ENCODE peak calls at places on chromosomes 2 and 18, in five cellular contexts. U, D, K, I and P are unnamed samples. For H3F3A, the result is how much of the 10 kb centered on the place peaks cover.

GRCh38 chr18:45730832-45731545 is 7.0 kb downstream of the SLC14A1 start:
- DNase-seq in U (no peak), D (no peak), K (peak), I (no peak), P (no peak)

GRCh38 chr18:35436076-35436649 is 59.0 kb upstream of the ZNF396 start:
- DNase-seq in U (no peak), D (no peak), K (peak), I (no peak), P (no peak)

GRCh38 chr18:48951448-48952286 is 902 bp upstream of the SMAD7 start:
- DNase-seq in U (peak), D (peak), K (peak), I (peak), P (peak)

GRCh38 chr2:119142822-119143221 is 15.7 kb downstream of the C1QL2 start:
- DNase-seq in U (no peak), D (no peak), K (no peak), I (no peak), P (no peak)

GRCh38 chr2:142330458-142330857 is 199.6 kb upstream of the LRP1B start:
- DNase-seq in U (no peak), D (peak), K (no peak), I (no peak), P (no peak)

GRCh38 chr2:10059552-10060335 is 16.4 kb downstream of the KLF11 start:
- DNase-seq in U (no peak), D (peak), K (no peak), I (no peak), P (no peak)

GRCh38 chr2:182921234-182921633 is 54.8 kb upstream of the FRZB start:
- DNase-seq in U (no peak), D (no peak), K (no peak), I (no peak), P (no peak)

GRCh38 chr2:66929632-66930385 is 467.3 kb upstream of the ETAA1 start:
- DNase-seq in U (no peak), D (no peak), K (peak), I (no peak), P (no peak)

GRCh38 chr2:229407170-229407569 is 136.1 kb upstream of the PID1 start:
- DNase-seq in U (peak), D (no peak), K (peak), I (no peak), P (no peak)

GRCh38 chr2:177262137-177262536 is 2.4 kb downstream of the NFE2L2 start:
- DNase-seq in U (no peak), D (no peak), K (no peak), I (no peak), P (no peak)

GRCh38 chr2:134449157-134449556 is 195.3 kb downstream of the MGAT5 start:
- DNase-seq in U (no peak), D (no peak), K (no peak), I (no peak), P (no peak)

GRCh38 chr2:128715360-128715759 is 396.7 kb upstream of the HS6ST1 start:
- DNase-seq in U (no peak), D (no peak), K (no peak), I (no peak), P (no peak)

GRCh38 chr2:197052371-197052770 is 125.9 kb upstream of the PGAP1 start:
- DNase-seq in U (no peak), D (peak), K (no peak), I (no peak), P (no peak)

GRCh38 chr2:184322615-184323014 is 275.7 kb upstream of the ZNF804A start:
- DNase-seq in U (no peak), D (no peak), K (no peak), I (no peak), P (no peak)

GRCh38 chr2:71711470-71711857 is 258.1 kb downstream of the DYSF start:
- DNase-seq in U (no peak), D (no peak), K (peak), I (no peak), P (no peak)

GRCh38 chr2:239042551-239043320 is 194.9 kb downstream of the TWIST2 start:
- DNase-seq in U (no peak), D (no peak), K (no peak), I (no peak), P (no peak)

GRCh38 chr2:7014201-7014640 is 97.0 kb downstream of the RNF144A start:
- DNase-seq in U (peak), D (peak), K (peak), I (peak), P (no peak)

GRCh38 chr2:103161456-103162289 is 399.8 kb downstream of the TMEM182 start:
- DNase-seq in U (peak), D (peak), K (peak), I (peak), P (peak)

GRCh38 chr2:26978061-26978596 is 7.7 kb downstream of the MAPRE3 start:
- DNase-seq in U (no peak), D (peak), K (peak), I (no peak), P (no peak)

GRCh38 chr2:34408100-34408499 is 809.0 kb upstream of the FAM98A start:
- DNase-seq in U (no peak), D (no peak), K (no peak), I (no peak), P (no peak)

GRCh38 chr2:57696016-57696415 is 350.6 kb upstream of the VRK2 start:
- DNase-seq in U (no peak), D (peak), K (peak), I (no peak), P (no peak)

GRCh38 chr2:209391776-209392401 is 32.0 kb upstream of the MAP2 start:
- DNase-seq in U (no peak), D (no peak), K (peak), I (peak), P (no peak)

GRCh38 chr18:25467226-25468065 is 115.5 kb upstream of the ZNF521 start:
- DNase-seq in U (peak), D (no peak), K (no peak), I (no peak), P (no peak)

GRCh38 chr18:5413447-5413846 is 117.9 kb upstream of the ZBTB14 start:
- DNase-seq in U (no peak), D (peak), K (no peak), I (no peak), P (no peak)

GRCh38 chr18:79599503-79599931 is 80.1 kb upstream of the CTDP1 start:
- DNase-seq in U (no peak), D (no peak), K (peak), I (no peak), P (no peak)

GRCh38 chr2:150417278-150417677 is 70.2 kb downstream of the RND3 start:
- DNase-seq in U (no peak), D (no peak), K (no peak), I (no peak), P (no peak)

GRCh38 chr2:128249555-128249954 is 69.1 kb downstream of the HS6ST1 start:
- DNase-seq in U (no peak), D (no peak), K (no peak), I (no peak), P (no peak)

GRCh38 chr2:204205082-204205481 is 268.5 kb downstream of the ICOS start:
- DNase-seq in U (no peak), D (no peak), K (no peak), I (peak), P (no peak)

GRCh38 chr18:36153203-36153602 is 23.5 kb downstream of the ELP2 start:
- DNase-seq in U (no peak), D (no peak), K (no peak), I (no peak), P (no peak)

GRCh38 chr2:145114726-145115125 is 594.8 kb upstream of the ZEB2 start:
- DNase-seq in U (no peak), D (no peak), K (no peak), I (no peak), P (no peak)

GRCh38 chr2:204315236-204315662 is 230.0 kb upstream of the PARD3B start:
- DNase-seq in U (no peak), D (no peak), K (no peak), I (no peak), P (no peak)

GRCh38 chr2:128535928-128536327 is 217.3 kb upstream of the HS6ST1 start:
- DNase-seq in U (no peak), D (no peak), K (peak), I (no peak), P (no peak)

GRCh38 chr18:9017170-9017899 is 85.2 kb upstream of the NDUFV2 start:
- DNase-seq in U (peak), D (peak), K (peak), I (peak), P (peak)

GRCh38 chr2:52613064-52613463 is 1154.5 kb upstream of the CHAC2 start:
- DNase-seq in U (peak), D (no peak), K (no peak), I (peak), P (no peak)

GRCh38 chr18:33116376-33116775 is 324.1 kb downstream of the CCDC178 start:
- DNase-seq in U (no peak), D (no peak), K (peak), I (no peak), P (no peak)

GRCh38 chr18:41875094-41875780 is 79.8 kb upstream of the PIK3C3 start:
- DNase-seq in U (no peak), D (no peak), K (peak), I (no peak), P (no peak)

GRCh38 chr2:128308889-128309288 is 9.8 kb downstream of the HS6ST1 start:
- DNase-seq in U (no peak), D (no peak), K (no peak), I (no peak), P (no peak)

GRCh38 chr2:235724964-235725603 is 231.2 kb downstream of the AGAP1 start:
- DNase-seq in U (no peak), D (no peak), K (no peak), I (no peak), P (no peak)

GRCh38 chr2:132550285-132550684 is 119.7 kb downstream of the LYPD1 start:
- DNase-seq in U (no peak), D (no peak), K (no peak), I (peak), P (no peak)

GRCh38 chr18:46706968-46707367 is 49.9 kb downstream of the ST8SIA5 start:
- DNase-seq in U (no peak), D (no peak), K (peak), I (peak), P (no peak)

DNA sequence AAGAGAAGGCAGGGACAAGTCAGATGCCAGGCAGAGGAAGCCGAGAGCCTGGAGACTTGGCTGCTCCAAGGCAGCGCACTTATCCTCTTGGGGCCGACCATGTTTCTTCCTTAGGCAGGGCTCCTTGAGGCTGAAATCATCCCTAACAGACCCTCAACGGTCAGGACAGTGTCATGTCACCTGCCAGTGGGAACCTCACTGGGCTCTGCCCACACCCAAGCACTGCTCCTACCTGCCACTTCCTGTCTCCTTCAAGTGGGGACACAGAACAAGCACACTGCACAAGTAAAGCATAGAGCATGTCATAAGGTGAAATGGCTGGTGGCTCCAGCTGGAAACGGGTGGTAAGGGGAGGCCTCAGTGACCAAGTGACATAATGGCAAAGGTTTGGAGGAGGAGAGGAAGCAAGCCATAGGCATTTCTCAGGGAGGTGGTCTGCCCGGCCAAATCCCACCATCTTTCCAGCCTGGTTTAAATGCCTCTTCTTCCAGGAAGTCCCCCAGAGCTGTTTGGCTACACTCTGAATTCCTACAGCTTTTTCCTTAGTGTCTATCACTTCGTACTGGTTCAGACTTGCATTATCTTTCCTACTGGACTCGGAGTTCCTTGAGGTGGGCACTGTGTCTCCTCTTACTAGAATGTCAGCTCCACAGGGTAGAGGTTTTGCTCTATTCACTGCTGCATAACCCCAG is 7.3 kb upstream of the ATOH8 start:
- DNase-seq in U (no peak), D (no peak), K (no peak), I (no peak), P (no peak)
- TF ChIP-seq EZH2phosphoT487 in U (no peak), D (no peak), K (no peak), I (no peak), P (no peak)

GRCh38 chr2:109242222-109242653 is 113.2 kb downstream of the SH3RF3 start:
- DNase-seq in U (no peak), D (no peak), K (no peak), I (no peak), P (no peak)

GRCh38 chr2:109244750-109245382 is 115.9 kb downstream of the SH3RF3 start:
- DNase-seq in U (no peak), D (no peak), K (no peak), I (no peak), P (no peak)

GRCh38 chr2:109246176-109246575 is 117.2 kb downstream of the SH3RF3 start:
- DNase-seq in U (no peak), D (no peak), K (no peak), I (no peak), P (no peak)

GRCh38 chr2:109242654-109243331 is 113.8 kb downstream of the SH3RF3 start:
- DNase-seq in U (no peak), D (no peak), K (peak), I (no peak), P (no peak)

GRCh38 chr2:109243526-109244425 is 114.8 kb downstream of the SH3RF3 start:
- DNase-seq in U (no peak), D (no peak), K (no peak), I (no peak), P (no peak)
- H3F3A ChIP-seq in U (under half), D (under half), K (under half), I (under half), P (under half)

GRCh38 chr2:109582928-109583895 is 30.6 kb downstream of the SEPTIN10 start:
- DNase-seq in U (no peak), D (no peak), K (no peak), I (no peak), P (peak)
- TF ChIP-seq CTCF in U (no peak), D (peak), K (no peak), I (peak), P (peak)

GRCh38 chr18:66160007-66160406 is 409.2 kb downstream of the CDH7 start:
- DNase-seq in U (no peak), D (no peak), K (no peak), I (no peak), P (no peak)
- TF ChIP-seq EZH2phosphoT487 in U (no peak), D (no peak), K (no peak), I (no peak), P (no peak)